ENCODE peak calls at places on chromosomes 6 and 20, in eight cellular contexts. R is astrocyte of the cerebellum; P is naive thymus-derived CD8-positive, alpha-beta T cell; Q is left cardiac atrium; N is SJSA1; E is T1000; T is EH; X is fibroblast of gingiva. A is an unnamed sample.

GRCh38 chr6:42394881-42395620 is 56.7 kb downstream of the TRERF1 start:
- DNase-seq in R (no peak), N (no peak), P (no peak), T (no peak), Q (no peak), X (no peak), E (no peak), A (no peak)

GRCh38 chr20:59636791-59637370 is 32.5 kb downstream of the PHACTR3 start:
- DNase-seq in R (no peak), X (no peak), T (no peak), Q (no peak), E (no peak), P (no peak), N (peak), A (no peak)

GRCh38 chr6:156827382-156827781 is 50.2 kb downstream of the ARID1B start:
- DNase-seq in X (peak), T (peak), N (no peak), E (no peak), Q (no peak), P (no peak), R (no peak), A (no peak)

GRCh38 chr6:52407467-52407866 is 12.7 kb upstream of the EFHC1 start:
- DNase-seq in E (no peak), X (peak), Q (no peak), R (no peak), N (no peak), T (peak), P (no peak), A (peak)

GRCh38 chr6:79833264-79833663 is 114.1 kb downstream of the ELOVL4 start:
- DNase-seq in Q (no peak), P (no peak), T (peak), E (peak), N (no peak), R (no peak), X (no peak), A (peak)

GRCh38 chr6:9292975-9293374 is 857.6 kb upstream of the SLC35B3 start:
- DNase-seq in T (peak), N (no peak), X (peak), E (no peak), P (no peak), Q (no peak), R (peak), A (no peak)

GRCh38 chr6:53306819-53307347 is 41.9 kb downstream of the ELOVL5 start:
- DNase-seq in R (no peak), Q (no peak), X (no peak), N (no peak), T (peak), E (no peak), P (no peak), A (no peak)

GRCh38 chr6:157941101-157941863 is 40.4 kb upstream of the SYNJ2 start:
- DNase-seq in R (no peak), Q (no peak), P (no peak), N (no peak), E (no peak), T (no peak), X (no peak), A (no peak)

GRCh38 chr6:100307561-100307960 is 157.2 kb downstream of the SIM1 start:
- DNase-seq in N (no peak), X (no peak), T (no peak), E (no peak), R (no peak), P (no peak), Q (no peak), A (no peak)

GRCh38 chr20:32685541-32686529 is 12.1 kb upstream of the C20orf203 start:
- DNase-seq in P (no peak), Q (peak), X (peak), E (peak), T (peak), R (peak), N (no peak), A (no peak)

GRCh38 chr20:64049060-64049886 is at the start of gene SOX18:
- DNase-seq in T (peak), P (no peak), E (no peak), X (no peak), Q (peak), R (no peak), N (peak), A (peak)

GRCh38 chr6:139679516-139680179 is 305.2 kb upstream of the CITED2 start:
- DNase-seq in R (no peak), E (no peak), N (no peak), T (peak), X (peak), Q (no peak), P (no peak), A (no peak)

GRCh38 chr6:39029156-39030011 is 19.2 kb upstream of the GLP1R start:
- DNase-seq in T (peak), X (no peak), Q (no peak), E (no peak), N (no peak), P (no peak), R (no peak), A (no peak)

GRCh38 chr20:43389231-43389630 is 68.5 kb upstream of the SRSF6 start:
- DNase-seq in R (no peak), P (no peak), X (no peak), T (peak), N (no peak), E (no peak), Q (peak), A (no peak)

GRCh38 chr6:63805808-63806572 is 170.4 kb downstream of the PHF3 start:
- DNase-seq in T (peak), Q (no peak), E (peak), X (peak), R (peak), P (no peak), N (no peak), A (no peak)

GRCh38 chr6:22826961-22827360 is 257.6 kb downstream of the HDGFL1 start:
- DNase-seq in X (no peak), R (no peak), T (no peak), P (no peak), Q (no peak), N (no peak), E (no peak), A (no peak)

GRCh38 chr6:157669747-157670216 is 153.3 kb upstream of the SNX9 start:
- DNase-seq in E (no peak), P (no peak), Q (peak), T (peak), X (peak), R (peak), N (peak), A (peak)

GRCh38 chr20:35013421-35014411 is 58.0 kb downstream of the MYH7B start:
- DNase-seq in E (no peak), Q (peak), P (no peak), T (no peak), N (no peak), X (no peak), R (no peak), A (no peak)

GRCh38 chr6:32885698-32886286 is 31.8 kb downstream of the PSMB9 start:
- DNase-seq in N (no peak), T (peak), P (no peak), X (peak), R (peak), Q (no peak), E (no peak), A (peak)

A was measured in NCI-H446.